ENCODE peak calls at places on chromosome 11, in seven cellular contexts. Q is right cardiac atrium; D is EL; A is WTC11; N is prostate gland; S is stimulated activated CD8-positive, alpha-beta memory T cell treated with anti-CD3 and anti-CD28 coated beads, Interleukin-12 subunit alpha, Interleukin-12 subunit beta, amount 100 ng/mL, for 4 hours; L is EH. W is an unnamed sample.

GRCh38 chr11:63536669-63537292 is at the start of gene PLAAT4:
- DNase-seq in D (peak), Q (peak), N (peak), L (peak), A (no peak), S (no peak), W (peak)

GRCh38 chr11:27058456-27058855 is 17.8 kb downstream of the BBOX1 start:
- DNase-seq in N (no peak), L (peak), D (peak), Q (no peak), A (no peak), S (no peak), W (no peak)

GRCh38 chr11:114989536-114989935 is 311.2 kb downstream of the NXPE2 start:
- DNase-seq in N (no peak), D (no peak), S (no peak), A (no peak), L (no peak), Q (no peak), W (no peak)

GRCh38 chr11:118927554-118928107 is 1.9 kb upstream of the BCL9L start:
- DNase-seq in D (no peak), Q (peak), L (no peak), N (no peak), S (no peak), A (no peak), W (no peak)

GRCh38 chr11:35061516-35062440 is 77.2 kb upstream of the CD44 start:
- DNase-seq in L (peak), N (peak), A (no peak), S (no peak), D (no peak), Q (no peak), W (no peak)

GRCh38 chr11:30285416-30286121 is 37.3 kb upstream of the ARL14EP start:
- DNase-seq in A (no peak), D (no peak), N (no peak), Q (no peak), L (no peak), S (no peak), W (no peak)

GRCh38 chr11:12149672-12150225 is 39.4 kb downstream of the MICAL2 start:
- DNase-seq in N (no peak), D (no peak), A (no peak), L (no peak), Q (no peak), S (no peak), W (no peak)

GRCh38 chr11:34637303-34637702 is 16.4 kb downstream of the EHF start:
- DNase-seq in Q (no peak), A (no peak), D (no peak), N (peak), L (no peak), S (no peak), W (no peak)

GRCh38 chr11:120756931-120757330 is 245.4 kb downstream of the GRIK4 start:
- DNase-seq in N (no peak), Q (no peak), S (no peak), L (no peak), D (no peak), A (no peak), W (no peak)

GRCh38 chr11:12989428-12990242 is 19.5 kb upstream of the RASSF10 start:
- DNase-seq in N (no peak), D (no peak), S (no peak), A (no peak), Q (no peak), L (no peak), W (no peak)

GRCh38 chr11:74030668-74031309 is 21.9 kb upstream of the UCP3 start:
- DNase-seq in S (no peak), Q (no peak), A (no peak), L (no peak), D (no peak), N (no peak), W (no peak)

GRCh38 chr11:121450424-121450823 is 1.7 kb upstream of the SORL1 start:
- DNase-seq in N (no peak), S (no peak), D (no peak), Q (no peak), L (no peak), A (no peak), W (no peak)

GRCh38 chr11:126007263-126007662 is 55.4 kb downstream of the CDON start:
- DNase-seq in Q (no peak), N (peak), A (no peak), L (peak), S (no peak), D (peak), W (peak)

GRCh38 chr11:36258730-36259360 is 30.4 kb downstream of the COMMD9 start:
- DNase-seq in A (peak), S (no peak), N (peak), L (peak), D (peak), Q (peak), W (peak)

GRCh38 chr11:63998558-63999348 is 12.5 kb downstream of the OTUB1 start:
- DNase-seq in A (peak), Q (no peak), S (no peak), L (no peak), N (no peak), D (no peak), W (no peak)

GRCh38 chr11:737366-737765 is 9.9 kb upstream of the TALDO1 start:
- DNase-seq in D (no peak), A (no peak), L (no peak), Q (no peak), N (no peak), S (no peak), W (no peak)

GRCh38 chr11:33471541-33471940 is 214.4 kb downstream of the HIPK3 start:
- DNase-seq in L (no peak), Q (no peak), D (no peak), A (no peak), N (no peak), S (no peak), W (no peak)

GRCh38 chr11:70371241-70371640 is 27.1 kb upstream of the CTTN start:
- DNase-seq in A (no peak), S (no peak), N (no peak), D (no peak), L (no peak), Q (no peak), W (no peak)

GRCh38 chr11:126081915-126082250 is 19.2 kb upstream of the CDON start:
- DNase-seq in L (no peak), A (no peak), S (no peak), N (no peak), Q (no peak), D (no peak), W (no peak)

GRCh38 chr11:19093976-19094375 is 23.0 kb upstream of the ZDHHC13 start:
- DNase-seq in Q (no peak), N (no peak), A (no peak), D (peak), S (no peak), L (peak), W (peak)

GRCh38 chr11:10758959-10759358 is 7.9 kb downstream of the CTR9 start:
- DNase-seq in D (no peak), L (peak), S (no peak), Q (no peak), N (no peak), A (no peak), W (no peak)